ENCODE peak calls at places on chromosomes 3 and 15, in seven cellular contexts. One of them, this sample, is unnamed.

GRCh38 chr15:39360417-39360816 is 220.5 kb upstream of the THBS1 start:
- DNase-seq in germinal center: no peak
- DNase-seq in HS-27A: no peak
- DNase-seq in SIG-M5: no peak
- DNase-seq in nucleus accumbens: no peak
- DNase-seq in IMR-90: no peak
- DNase-seq in ureter: no peak
- DNase-seq in this sample: no peak

GRCh38 chr15:43433160-43433559 is 59.8 kb downstream of the TP53BP1 start:
- DNase-seq in IMR-90: peak; percentile 51
- DNase-seq in SIG-M5: no peak
- DNase-seq in HS-27A: no peak
- DNase-seq in nucleus accumbens: no peak
- DNase-seq in ureter: no peak
- DNase-seq in germinal center: no peak
- DNase-seq in this sample: no peak

GRCh38 chr15:87871130-87871737 is 385.3 kb downstream of the NTRK3 start:
- DNase-seq in germinal center: no peak
- DNase-seq in nucleus accumbens: no peak
- DNase-seq in IMR-90: peak; percentile 55
- DNase-seq in ureter: no peak
- DNase-seq in HS-27A: peak; percentile 87
- DNase-seq in SIG-M5: no peak
- DNase-seq in this sample: no peak

GRCh38 chr3:179852117-179852886 is 184.4 kb downstream of the PEX5L start:
- DNase-seq in nucleus accumbens: no peak
- DNase-seq in ureter: no peak
- DNase-seq in germinal center: no peak
- DNase-seq in SIG-M5: peak; percentile 62
- DNase-seq in IMR-90: peak; percentile 92
- DNase-seq in HS-27A: no peak
- DNase-seq in this sample: peak; percentile 42

GRCh38 chr15:64622410-64623260 is 152.8 kb downstream of the RBPMS2 start:
- DNase-seq in SIG-M5: no peak
- DNase-seq in germinal center: peak; percentile 33
- DNase-seq in IMR-90: no peak
- DNase-seq in HS-27A: no peak
- DNase-seq in ureter: no peak
- DNase-seq in nucleus accumbens: no peak
- DNase-seq in this sample: no peak

GRCh38 chr15:90729266-90729665 is 12.1 kb downstream of the BLM start:
- DNase-seq in nucleus accumbens: no peak
- DNase-seq in IMR-90: no peak
- DNase-seq in germinal center: no peak
- DNase-seq in HS-27A: no peak
- DNase-seq in ureter: no peak
- DNase-seq in SIG-M5: no peak
- DNase-seq in this sample: no peak

GRCh38 chr3:23576379-23576959 is 229.3 kb upstream of the UBE2E1 start:
- DNase-seq in HS-27A: no peak
- DNase-seq in germinal center: no peak
- DNase-seq in IMR-90: no peak
- DNase-seq in SIG-M5: no peak
- DNase-seq in ureter: no peak
- DNase-seq in nucleus accumbens: no peak
- DNase-seq in this sample: no peak

GRCh38 chr15:75203017-75203907 is 1.6 kb downstream of the C15orf39 start:
- DNase-seq in ureter: no peak
- DNase-seq in germinal center: no peak
- DNase-seq in IMR-90: peak; percentile 12
- DNase-seq in HS-27A: no peak
- DNase-seq in nucleus accumbens: no peak
- DNase-seq in SIG-M5: no peak
- DNase-seq in this sample: no peak

GRCh38 chr3:185732782-185733181 is 92.1 kb downstream of the IGF2BP2 start:
- DNase-seq in germinal center: no peak
- DNase-seq in SIG-M5: no peak
- DNase-seq in IMR-90: peak; percentile 90
- DNase-seq in nucleus accumbens: no peak
- DNase-seq in ureter: no peak
- DNase-seq in HS-27A: no peak
- DNase-seq in this sample: peak; percentile 87

This sample was measured in SJSA1.